ENCODE peak calls at places on chromosome 10, in four cellular contexts. G is hippocampal formation; A is nucleus accumbens; U is activated CD4-positive, CD25-positive, alpha-beta regulatory T cell treated with anti-CD3 and anti-CD28 coated beads, Interleukin-2, amount 50 U/mL, for 72 hours. L is an unnamed sample.

GRCh38 chr10:104527013-104527412 is 114.1 kb upstream of the SORCS3 start:
- DNase-seq in G (no peak), A (no peak), U (no peak), L (no peak)

GRCh38 chr10:114401195-114401741 is 3.0 kb downstream of the AFAP1L2 start:
- DNase-seq in G (no peak), A (no peak), U (no peak), L (peak; percentile 14)

GRCh38 chr10:116836087-116836486 is 13.2 kb upstream of the ENO4 start:
- DNase-seq in G (no peak), A (no peak), U (no peak), L (no peak)

GRCh38 chr10:31604141-31604540 is 285.1 kb downstream of the ZEB1 start:
- DNase-seq in G (no peak), A (no peak), U (no peak), L (no peak)

GRCh38 chr10:118968071-118968470 is 61.4 kb upstream of the NANOS1 start:
- DNase-seq in G (no peak), A (no peak), U (no peak), L (no peak)

GRCh38 chr10:122974543-122975064 is 5.6 kb upstream of the PSTK start:
- DNase-seq in G (no peak), A (no peak), U (no peak), L (no peak)

GRCh38 chr10:580796-581195 is 108.7 kb downstream of the DIP2C start:
- DNase-seq in G (no peak), A (no peak), U (no peak), L (no peak)

GRCh38 chr10:79097021-79097695 is 28.4 kb downstream of the ZMIZ1 start:
- DNase-seq in G (no peak), A (no peak), U (no peak), L (no peak)

GRCh38 chr10:124091646-124092269 is 1.6 kb downstream of the CHST15 start:
- DNase-seq in G (peak; percentile 26), A (peak; percentile 25), U (no peak), L (no peak)

GRCh38 chr10:129730993-129731325 is 233.1 kb downstream of the EBF3 start:
- DNase-seq in G (no peak), A (no peak), U (no peak), L (no peak)

GRCh38 chr10:80461208-80462183 is 7.4 kb downstream of the TSPAN14 start:
- DNase-seq in G (no peak), A (no peak), U (no peak), L (no peak)

GRCh38 chr10:90887555-90887954 is 15.8 kb downstream of the RPP30 start:
- DNase-seq in G (no peak), A (no peak), U (no peak), L (no peak)

GRCh38 chr10:71089162-71089561 is 123.2 kb upstream of the UNC5B start:
- DNase-seq in G (no peak), A (no peak), U (peak; percentile 13), L (no peak)

GRCh38 chr10:62335326-62335725 is 38.8 kb upstream of the ZNF365 start:
- DNase-seq in G (no peak), A (no peak), U (no peak), L (no peak)

GRCh38 chr10:17472481-17473227 is 18.3 kb upstream of the ST8SIA6 start:
- DNase-seq in G (no peak), A (no peak), U (no peak), L (no peak)

GRCh38 chr10:58326967-58327381 is 7.8 kb upstream of the UBE2D1 start:
- DNase-seq in G (no peak), A (no peak), U (no peak), L (no peak)

GRCh38 chr10:91247360-91248111 is 27.1 kb downstream of the PCGF5 start:
- DNase-seq in G (no peak), A (no peak), U (no peak), L (no peak)

GRCh38 chr10:97127960-97128850 is 57.6 kb downstream of the SLIT1 start:
- DNase-seq in G (peak; percentile 15), A (no peak), U (no peak), L (peak; percentile 25)

GRCh38 chr10:96636546-96636945 is 49.7 kb upstream of the TM9SF3 start:
- DNase-seq in G (no peak), A (no peak), U (no peak), L (no peak)

GRCh38 chr10:63208981-63209380 is 75.9 kb downstream of the NRBF2 start:
- DNase-seq in G (no peak), A (no peak), U (no peak), L (no peak)

GRCh38 chr10:572066-572465 is 117.4 kb downstream of the DIP2C start:
- DNase-seq in G (no peak), A (no peak), U (no peak), L (no peak)

GRCh38 chr10:109405338-109405737 is 518.0 kb downstream of the XPNPEP1 start:
- DNase-seq in G (no peak), A (no peak), U (no peak), L (no peak)

GRCh38 chr10:78588194-78588811 is 480.5 kb upstream of the ZMIZ1 start:
- DNase-seq in G (no peak), A (no peak), U (no peak), L (no peak)

GRCh38 chr10:46318808-46319207 is 32.0 kb downstream of the ANTXRL start:
- DNase-seq in G (no peak), A (no peak), U (no peak), L (no peak)

GRCh38 chr10:80460399-80461207 is 6.5 kb downstream of the TSPAN14 start:
- DNase-seq in G (peak; percentile 63), A (no peak), U (no peak), L (peak; percentile 52)

GRCh38 chr10:8054498-8055407 is at the start of gene GATA3:
- DNase-seq in G (no peak), A (no peak), U (peak; percentile 77), L (no peak)

GRCh38 chr10:33237736-33238624 is 96.5 kb downstream of the NRP1 start:
- DNase-seq in G (no peak), A (no peak), U (no peak), L (no peak)

GRCh38 chr10:49499305-49499851 is 39.5 kb downstream of the ERCC6 start:
- DNase-seq in G (no peak), A (no peak), U (no peak), L (no peak)

GRCh38 chr10:113073549-113074189 is 123.6 kb downstream of the TCF7L2 start:
- DNase-seq in G (no peak), A (no peak), U (no peak), L (no peak)

GRCh38 chr10:106043833-106044232 is 1120.7 kb downstream of the SORCS1 start:
- DNase-seq in G (no peak), A (no peak), U (no peak), L (no peak)

GRCh38 chr10:97943294-97943693 is 87.1 kb downstream of the CRTAC1 start:
- DNase-seq in G (no peak), A (no peak), U (no peak), L (no peak)

GRCh38 chr10:86198271-86198670 is 168.3 kb downstream of the GRID1 start:
- DNase-seq in G (no peak), A (no peak), U (no peak), L (no peak)

GRCh38 chr10:72334832-72335393 is 19.8 kb downstream of the DNAJB12 start:
- DNase-seq in G (peak; percentile 51), A (peak; percentile 61), U (peak; percentile 77), L (peak; percentile 58)

GRCh38 chr10:121085386-121085785 is 234.2 kb downstream of the WDR11 start:
- DNase-seq in G (peak; percentile 31), A (no peak), U (no peak), L (peak; percentile 31)

GRCh38 chr10:47057471-47057870 is 146.2 kb downstream of the PTPN20 start:
- DNase-seq in G (no peak), A (no peak), U (no peak), L (no peak)

GRCh38 chr10:76306859-76307258 is 875.4 kb downstream of the LRMDA start:
- DNase-seq in G (no peak), A (no peak), U (no peak), L (no peak)